ENCODE peak calls at places on chromosomes 7 and 10, in six cellular contexts. G is NB4, N is AG10803, Q is Peyer's patch, E is AG09309, W is vagina. R is an unnamed sample.

GRCh38 chr7:123918309-123918708 is 6.7 kb upstream of the SPAM1 start:
- DNase-seq in G (no peak), N (no peak), Q (no peak), E (no peak), W (no peak), R (no peak)

GRCh38 chr10:118045842-118046490 is 775 bp downstream of the RAB11FIP2 start:
- DNase-seq in G (peak), N (peak), Q (peak), E (no peak), W (no peak), R (peak)

GRCh38 chr7:44073664-44074348 is 8.4 kb upstream of the PGAM2 start:
- DNase-seq in G (peak), N (peak), Q (peak), E (no peak), W (no peak), R (peak)

GRCh38 chr10:3778708-3779108 is 6.3 kb downstream of the KLF6 start:
- DNase-seq in G (no peak), N (peak), Q (no peak), E (no peak), W (no peak), R (no peak)

GRCh38 chr10:108597031-108597430 is 1326.3 kb downstream of the XPNPEP1 start:
- DNase-seq in G (no peak), N (peak), Q (no peak), E (peak), W (no peak), R (peak)

GRCh38 chr10:82496114-82496513 is 621.1 kb downstream of the NRG3 start:
- DNase-seq in G (no peak), N (no peak), Q (no peak), E (no peak), W (no peak), R (no peak)

GRCh38 chr7:151518105-151518780 is 1.5 kb downstream of the RHEB start:
- DNase-seq in G (peak), N (peak), Q (peak), E (no peak), W (no peak), R (peak)

GRCh38 chr7:117202511-117202910 is 120.3 kb downstream of the WNT2 start:
- DNase-seq in G (no peak), N (peak), Q (no peak), E (no peak), W (no peak), R (peak)

GRCh38 chr7:67777119-67777518 is 780.5 kb downstream of the TYW1 start:
- DNase-seq in G (no peak), N (no peak), Q (no peak), E (no peak), W (no peak), R (no peak)

GRCh38 chr7:4799508-4800268 is 24.3 kb downstream of the AP5Z1 start:
- DNase-seq in G (no peak), N (peak), Q (no peak), E (no peak), W (no peak), R (peak)

GRCh38 chr7:151301471-151302462 is 39.8 kb upstream of the NUB1 start:
- DNase-seq in G (no peak), N (no peak), Q (no peak), E (no peak), W (peak), R (no peak)

GRCh38 chr10:113059001-113059780 is 109.1 kb downstream of the TCF7L2 start:
- DNase-seq in G (no peak), N (peak), Q (no peak), E (peak), W (no peak), R (peak)

GRCh38 chr10:13908475-13908874 is 321.7 kb downstream of the PRPF18 start:
- DNase-seq in G (no peak), N (no peak), Q (no peak), E (no peak), W (no peak), R (no peak)

GRCh38 chr7:17233643-17234397 is 64.6 kb upstream of the AHR start:
- DNase-seq in G (peak), N (peak), Q (no peak), E (no peak), W (no peak), R (peak)

GRCh38 chr7:155357573-155358041 is 59.9 kb downstream of the INSIG1 start:
- DNase-seq in G (peak), N (peak), Q (no peak), E (peak), W (no peak), R (no peak)

GRCh38 chr7:128352138-128352537 is 8.4 kb upstream of the RBM28 start:
- DNase-seq in G (no peak), N (peak), Q (no peak), E (no peak), W (no peak), R (peak)

GRCh38 chr7:104627516-104627915 is 299.1 kb downstream of the LHFPL3 start:
- DNase-seq in G (peak), N (peak), Q (no peak), E (no peak), W (no peak), R (peak)

GRCh38 chr10:73426318-73426717 is 7.0 kb downstream of the MSS51 start:
- DNase-seq in G (no peak), N (no peak), Q (no peak), E (no peak), W (no peak), R (no peak)

GRCh38 chr10:93445097-93445960 is 36.8 kb downstream of the MYOF start:
- DNase-seq in G (no peak), N (peak), Q (peak), E (peak), W (no peak), R (peak)

GRCh38 chr10:74690393-74690792 is 136.0 kb upstream of the KAT6B start:
- DNase-seq in G (no peak), N (no peak), Q (no peak), E (no peak), W (no peak), R (no peak)

GRCh38 chr10:36801660-36802059 is 323.7 kb upstream of the ANKRD30A start:
- DNase-seq in G (no peak), N (no peak), Q (no peak), E (no peak), W (no peak), R (no peak)

GRCh38 chr7:151083071-151083823 is at the start of gene TMUB1:
- DNase-seq in G (peak), N (peak), Q (peak), E (no peak), W (no peak), R (peak)

DNA sequence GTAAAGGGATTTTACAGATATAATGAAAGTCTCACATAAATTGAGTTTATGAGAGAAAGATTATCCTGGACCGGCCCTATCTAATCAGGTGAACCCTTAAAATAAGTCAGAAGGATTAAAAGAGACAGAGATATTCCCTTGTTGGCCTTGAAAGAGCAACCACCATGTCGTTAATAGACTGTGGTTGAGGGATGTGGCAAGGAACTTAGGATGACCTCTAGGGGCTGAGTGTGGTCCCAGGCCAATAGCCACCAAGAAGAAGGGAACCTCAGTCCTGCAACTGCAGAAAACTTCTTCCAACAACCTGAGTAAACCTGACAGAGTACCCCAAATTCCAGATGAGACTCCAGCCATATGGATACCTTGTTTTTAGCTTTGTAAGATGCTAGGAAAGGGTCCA is 121.5 kb downstream of the POLR1F start:
- DNase-seq in G (peak), N (no peak), Q (no peak), E (no peak), W (no peak), R (no peak)
- TF ChIP-seq CTCF in G (peak), N (no peak), Q (no peak), E (no peak), W (no peak), R (no peak)

DNA sequence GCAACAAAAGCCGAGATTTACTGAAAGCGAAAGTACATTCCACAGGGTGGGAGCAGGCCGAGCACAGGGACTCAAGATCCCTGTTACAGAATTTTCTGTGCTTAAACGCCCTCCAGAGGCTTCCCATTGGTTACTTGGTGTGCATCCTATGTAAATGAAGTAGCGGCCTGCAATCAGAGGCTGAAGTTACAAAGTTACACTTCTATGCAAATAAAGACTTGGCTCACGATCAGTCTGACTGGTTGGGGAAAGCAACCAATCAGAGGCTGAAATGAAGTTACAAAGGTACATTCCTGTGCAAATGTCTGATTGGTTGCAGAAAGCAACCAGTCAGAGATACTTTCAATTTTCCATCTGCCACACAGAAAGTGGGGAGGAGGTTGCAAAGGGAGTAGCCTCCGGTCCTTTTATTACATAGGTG is 4.1 kb downstream of the ACBD7 start:
- DNase-seq in G (no peak), N (peak), Q (no peak), E (peak), W (no peak), R (peak)
- H3K4me3 ChIP-seq in G (no peak), N (peak), Q (peak), E (peak), W (peak), R (peak)

GRCh38 chr10:21336476-21337170 is 188.9 kb downstream of the SKIDA1 start:
- DNase-seq in G (peak), N (peak), Q (no peak), E (peak), W (no peak), R (peak)
- TF ChIP-seq CTCF in G (no peak), N (no peak), Q (no peak), E (no peak), W (no peak), R (no peak)

GRCh38 chr10:22932626-22933370 is 4.9 kb downstream of the ARMC3 start:
- DNase-seq in G (peak), N (no peak), Q (no peak), E (no peak), W (no peak), R (no peak)
- H3K4me3 ChIP-seq in G (no peak), N (no peak), Q (no peak), E (no peak), W (no peak), R (no peak)

GRCh38 chr10:88895252-88895651 is 15.2 kb downstream of the STAMBPL1 start:
- DNase-seq in G (no peak), N (no peak), Q (no peak), E (no peak), W (no peak), R (no peak)

GRCh38 chr10:88893611-88894010 is 13.6 kb downstream of the STAMBPL1 start:
- DNase-seq in G (no peak), N (peak), Q (no peak), E (peak), W (no peak), R (no peak)

GRCh38 chr10:88890681-88891371 is 10.8 kb downstream of the STAMBPL1 start:
- DNase-seq in G (no peak), N (no peak), Q (no peak), E (no peak), W (no peak), R (no peak)

GRCh38 chr10:88889559-88890337 is 9.7 kb downstream of the STAMBPL1 start:
- DNase-seq in G (no peak), N (no peak), Q (no peak), E (no peak), W (no peak), R (no peak)

DNA sequence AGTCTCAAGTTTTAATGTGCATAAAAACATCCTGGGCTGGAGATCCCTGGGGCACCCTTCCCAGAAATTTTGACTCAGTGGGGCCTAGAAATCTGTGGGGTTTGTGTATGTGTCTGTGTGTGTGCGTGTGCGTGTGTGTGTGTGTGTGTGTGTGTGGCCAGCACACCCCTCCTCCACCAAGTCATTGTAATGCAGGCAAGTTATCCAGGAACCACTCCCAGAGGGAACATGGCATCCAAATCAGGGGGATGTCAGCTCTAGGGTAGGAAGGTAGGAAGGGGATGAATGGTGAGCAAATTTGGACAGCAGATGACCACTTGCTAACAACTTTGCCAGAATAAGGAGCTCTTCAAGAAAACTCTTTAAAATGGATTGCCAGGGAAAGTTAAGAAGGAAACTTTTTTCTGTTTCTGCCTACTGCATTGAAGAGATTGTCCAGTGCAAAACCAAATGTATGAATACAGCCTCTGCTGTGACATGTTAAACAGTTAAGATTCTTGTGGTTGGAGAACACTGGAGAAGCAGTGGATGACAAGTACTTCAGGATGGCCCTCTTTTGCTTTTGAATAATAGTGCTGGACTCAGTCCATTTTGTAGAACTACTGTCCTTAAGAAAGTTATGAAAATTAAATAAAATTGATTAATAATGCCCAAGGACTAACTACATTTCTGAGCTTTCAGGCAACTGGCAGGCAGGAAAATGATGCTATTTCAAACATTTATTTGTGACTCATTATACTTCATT is 12.3 kb downstream of the STAMBPL1 start:
- DNase-seq in G (no peak), N (peak), Q (no peak), E (peak), W (no peak), R (no peak)
- TF ChIP-seq CTCF in G (no peak), N (no peak), Q (no peak), E (no peak), W (no peak), R (no peak)

DNA sequence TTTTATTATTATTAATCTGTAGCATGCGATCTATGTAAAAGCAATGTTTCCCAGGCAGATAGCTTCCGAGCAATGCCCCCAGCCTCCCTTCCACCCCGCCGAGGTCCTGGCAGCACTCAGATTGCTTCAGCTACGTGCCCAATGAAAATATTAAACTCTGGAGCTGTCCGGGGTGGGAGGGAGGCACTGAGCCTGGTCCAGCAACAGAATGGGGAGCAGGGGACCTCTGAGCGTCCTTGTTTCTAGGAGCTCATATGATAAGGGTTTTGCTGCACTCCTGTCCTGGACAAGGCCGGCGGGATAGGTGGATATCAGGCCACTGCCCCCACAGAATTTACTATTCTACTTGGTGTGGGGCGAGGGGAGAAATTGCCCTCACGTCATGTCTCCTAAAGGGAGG is 44.5 kb upstream of the CDK1 start:
- DNase-seq in G (no peak), N (no peak), Q (no peak), E (no peak), W (no peak), R (no peak)
- H3K4me3 ChIP-seq in G (no peak), N (no peak), Q (peak), E (no peak), W (peak), R (no peak)

GRCh38 chr7:28205505-28205904 is 24.9 kb upstream of the JAZF1 start:
- DNase-seq in G (no peak), N (no peak), Q (no peak), E (no peak), W (no peak), R (no peak)
- TF ChIP-seq CTCF in G (no peak), N (no peak), Q (no peak), E (no peak), W (no peak), R (no peak)

GRCh38 chr10:100008142-100008522 is 1.6 kb downstream of the DNMBP start:
- DNase-seq in G (no peak), N (peak), Q (no peak), E (no peak), W (no peak), R (peak)

GRCh38 chr10:100008708-100009282 is 952 bp downstream of the DNMBP start:
- DNase-seq in G (no peak), N (peak), Q (no peak), E (no peak), W (no peak), R (peak)

GRCh38 chr10:100009283-100009792 is 409 bp downstream of the DNMBP start:
- DNase-seq in G (no peak), N (no peak), Q (peak), E (no peak), W (no peak), R (peak)

GRCh38 chr10:100007239-100008141 is 2.3 kb downstream of the DNMBP start:
- DNase-seq in G (no peak), N (peak), Q (no peak), E (no peak), W (no peak), R (peak)

GRCh38 chr10:100009793-100010676 is at the start of gene DNMBP:
- DNase-seq in G (peak), N (peak), Q (peak), E (no peak), W (no peak), R (peak)
- H3K4me3 ChIP-seq in G (peak), N (peak), Q (peak), E (peak), W (peak), R (peak)

GRCh38 chr7:3695602-3696001 is 394.6 kb downstream of the SDK1 start:
- DNase-seq in G (no peak), N (no peak), Q (no peak), E (no peak), W (no peak), R (no peak)
- TF ChIP-seq CTCF in G (no peak), N (no peak), Q (peak), E (no peak), W (no peak), R (no peak)

GRCh38 chr7:47978790-47979144 is 648 bp downstream of the HUS1 start:
- DNase-seq in G (no peak), N (no peak), Q (no peak), E (no peak), W (no peak), R (no peak)

GRCh38 chr7:47982610-47983009 is 3.2 kb upstream of the HUS1 start:
- DNase-seq in G (no peak), N (no peak), Q (no peak), E (no peak), W (no peak), R (no peak)

GRCh38 chr7:47979145-47979831 is at the start of gene HUS1:
- DNase-seq in G (peak), N (peak), Q (peak), E (peak), W (peak), R (peak)

DNA sequence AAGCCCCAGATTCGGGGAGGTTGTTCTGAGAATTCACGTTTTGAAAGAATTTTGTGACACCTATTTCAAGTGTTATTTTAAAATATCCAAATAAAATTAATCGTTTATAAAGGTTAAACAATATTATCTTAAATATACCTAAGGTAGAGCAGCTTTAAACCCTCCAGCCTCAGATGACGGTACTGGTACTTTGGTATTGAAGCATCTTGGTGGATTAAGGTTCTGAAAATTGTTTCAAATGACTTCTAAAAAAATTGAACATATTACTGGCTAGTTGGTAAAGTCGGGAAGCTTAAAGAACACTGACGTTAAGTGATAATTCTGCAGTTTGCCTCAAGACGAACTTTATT is 392 bp upstream of the HUS1 start:
- DNase-seq in G (no peak), N (no peak), Q (no peak), E (no peak), W (no peak), R (no peak)
- H3K4me3 ChIP-seq in G (peak), N (peak), Q (peak), E (peak), W (peak), R (peak)